ENCODE peak calls at places on chromosomes 1 and 21, in eight cellular contexts. M, V, X, Y, A, G, N and Q are unnamed samples.

GRCh38 chr1:226003502-226004170 is 4.5 kb upstream of the SDE2 start:
- DNase-seq in M (no peak), V (no peak), X (no peak), Y (peak; percentile 37), A (no peak), G (no peak), N (no peak), Q (no peak)

GRCh38 chr1:202131956-202132821 is 9.5 kb downstream of the GPR37L1 start:
- DNase-seq in M (no peak), V (no peak), X (no peak), Y (no peak), A (no peak), G (no peak), N (no peak), Q (peak; percentile 4)

GRCh38 chr1:94156226-94156625 is 35.3 kb upstream of the ABCA4 start:
- DNase-seq in M (no peak), V (no peak), X (no peak), Y (no peak), A (no peak), G (no peak), N (no peak), Q (no peak)

GRCh38 chr21:28699591-28700259 is 293.0 kb downstream of the LTN1 start:
- DNase-seq in M (no peak), V (no peak), X (no peak), Y (no peak), A (no peak), G (no peak), N (no peak), Q (no peak)

GRCh38 chr1:39572379-39573096 is 4.1 kb downstream of the PABPC4 start:
- DNase-seq in M (no peak), V (no peak), X (no peak), Y (peak; percentile 28), A (no peak), G (no peak), N (no peak), Q (no peak)

GRCh38 chr1:28136636-28137613 is 39.6 kb downstream of the PTAFR start:
- DNase-seq in M (no peak), V (no peak), X (no peak), Y (no peak), A (no peak), G (no peak), N (no peak), Q (no peak)

GRCh38 chr1:77583483-77583882 is 99.0 kb downstream of the ZZZ3 start:
- DNase-seq in M (no peak), V (no peak), X (peak; percentile 13), Y (no peak), A (no peak), G (no peak), N (no peak), Q (no peak)

GRCh38 chr1:59522925-59523505 is 226.1 kb downstream of the FGGY start:
- DNase-seq in M (no peak), V (no peak), X (no peak), Y (no peak), A (no peak), G (no peak), N (no peak), Q (no peak)

GRCh38 chr1:247357062-247357780 is 25.6 kb upstream of the ZNF496 start:
- DNase-seq in M (peak; percentile 49), V (no peak), X (no peak), Y (no peak), A (no peak), G (no peak), N (no peak), Q (no peak)

GRCh38 chr1:175133693-175134435 is 58.7 kb downstream of the KIAA0040 start:
- DNase-seq in M (no peak), V (no peak), X (no peak), Y (no peak), A (no peak), G (no peak), N (no peak), Q (no peak)

GRCh38 chr1:1123581-1124507 is 8.0 kb upstream of the C1orf159 start:
- DNase-seq in M (no peak), V (no peak), X (no peak), Y (peak; percentile 54), A (no peak), G (no peak), N (no peak), Q (no peak)

GRCh38 chr1:66239834-66240233 is 294.1 kb upstream of the SGIP1 start:
- DNase-seq in M (no peak), V (no peak), X (no peak), Y (peak; percentile 3), A (no peak), G (no peak), N (no peak), Q (no peak)

GRCh38 chr1:26477446-26478152 is 5.4 kb downstream of the HMGN2 start:
- DNase-seq in M (no peak), V (no peak), X (no peak), Y (no peak), A (no peak), G (no peak), N (no peak), Q (no peak)

GRCh38 chr1:33612877-33613487 is 140.5 kb downstream of the ZSCAN20 start:
- DNase-seq in M (peak; percentile 19), V (peak; percentile 48), X (peak; percentile 59), Y (peak; percentile 64), A (no peak), G (no peak), N (peak; percentile 90), Q (peak; percentile 57)

GRCh38 chr1:45299981-45300668 is 26.6 kb upstream of the HPDL start:
- DNase-seq in M (peak; percentile 47), V (peak; percentile 65), X (peak; percentile 66), Y (peak; percentile 85), A (no peak), G (peak; percentile 18), N (peak; percentile 68), Q (peak; percentile 69)

GRCh38 chr1:18137759-18138345 is 30.3 kb downstream of the IGSF21 start:
- DNase-seq in M (no peak), V (no peak), X (no peak), Y (no peak), A (no peak), G (no peak), N (no peak), Q (no peak)

GRCh38 chr1:89466307-89466925 is 58.2 kb upstream of the LRRC8B start:
- DNase-seq in M (no peak), V (no peak), X (no peak), Y (no peak), A (no peak), G (no peak), N (no peak), Q (no peak)

GRCh38 chr1:1922782-1923680 is 4.0 kb upstream of the TMEM52 start:
- DNase-seq in M (no peak), V (no peak), X (no peak), Y (no peak), A (no peak), G (no peak), N (no peak), Q (peak; percentile 1)

GRCh38 chr1:17858027-17858426 is 102.9 kb downstream of the ACTL8 start:
- DNase-seq in M (no peak), V (no peak), X (no peak), Y (no peak), A (no peak), G (no peak), N (no peak), Q (no peak)